ENCODE peak calls at places on chromosomes 3 and 15, in five cellular contexts. Q is NCI-H146, F is OCI-LY7, U is K562, J is ELR. O is an unnamed sample.

GRCh38 chr3:156665296-156665695 is 9.1 kb upstream of the TIPARP start:
- DNase-seq in Q (no peak), F (no peak), U (no peak), J (peak; percentile 74), O (no peak)

GRCh38 chr15:99631256-99631655 is 65.5 kb downstream of the MEF2A start:
- DNase-seq in Q (no peak), F (peak; percentile 77), U (no peak), J (no peak), O (no peak)

GRCh38 chr15:81410318-81410753 is 36.3 kb upstream of the TMC3 start:
- DNase-seq in Q (peak; percentile 63), F (peak; percentile 60), U (no peak), J (peak; percentile 60), O (no peak)

GRCh38 chr15:41869770-41870688 is 23.8 kb downstream of the SPTBN5 start:
- DNase-seq in Q (no peak), F (no peak), U (no peak), J (no peak), O (no peak)

GRCh38 chr3:178826437-178827010 is 245.1 kb downstream of the ZMAT3 start:
- DNase-seq in Q (no peak), F (no peak), U (no peak), J (no peak), O (no peak)

GRCh38 chr3:188884299-188885043 is 287.3 kb upstream of the TPRG1 start:
- DNase-seq in Q (no peak), F (no peak), U (no peak), J (no peak), O (no peak)

GRCh38 chr3:129794319-129795201 is 99.0 kb downstream of the TMCC1 start:
- DNase-seq in Q (peak; percentile 96), F (peak; percentile 29), U (peak; percentile 7), J (peak; percentile 43), O (peak; percentile 56)

GRCh38 chr3:46300461-46300789 is 53.5 kb upstream of the CCR2 start:
- DNase-seq in Q (no peak), F (no peak), U (no peak), J (no peak), O (no peak)

GRCh38 chr15:32042269-32042996 is 12.1 kb downstream of the CHRNA7 start:
- DNase-seq in Q (no peak), F (no peak), U (no peak), J (peak; percentile 8), O (no peak)

GRCh38 chr3:49273825-49274532 is 3.1 kb downstream of the C3orf62 start:
- DNase-seq in Q (no peak), F (no peak), U (no peak), J (no peak), O (no peak)

GRCh38 chr3:2579206-2579605 is 480.5 kb downstream of the CNTN4 start:
- DNase-seq in Q (no peak), F (no peak), U (no peak), J (no peak), O (no peak)

GRCh38 chr3:105806361-105806760 is 62.5 kb downstream of the CBLB start:
- DNase-seq in Q (no peak), F (no peak), U (peak; percentile 20), J (peak; percentile 82), O (no peak)

GRCh38 chr15:58066042-58066867 is 744 bp upstream of the ALDH1A2 start:
- DNase-seq in Q (no peak), F (peak; percentile 9), U (peak; percentile 78), J (peak; percentile 60), O (peak; percentile 88)

GRCh38 chr3:129207347-129207947 is 23.8 kb upstream of the CNBP start:
- DNase-seq in Q (no peak), F (no peak), U (no peak), J (no peak), O (no peak)

GRCh38 chr3:54870423-54870822 is 57.4 kb downstream of the LRTM1 start:
- DNase-seq in Q (peak; percentile 25), F (peak; percentile 10), U (peak; percentile 7), J (peak; percentile 97), O (no peak)

GRCh38 chr3:13007251-13007941 is 65.8 kb downstream of the IQSEC1 start:
- DNase-seq in Q (no peak), F (no peak), U (peak; percentile 52), J (no peak), O (no peak)

GRCh38 chr3:123610331-123610730 is 25.5 kb upstream of the HACD2 start:
- DNase-seq in Q (no peak), F (peak; percentile 78), U (no peak), J (no peak), O (peak; percentile 63)

GRCh38 chr3:160225181-160226025 is at the start of gene C3orf80:
- DNase-seq in Q (peak; percentile 89), F (peak; percentile 30), U (peak; percentile 58), J (peak; percentile 67), O (peak; percentile 78)

GRCh38 chr3:128466840-128467541 is at the start of gene DNAJB8:
- DNase-seq in Q (no peak), F (no peak), U (peak; percentile 37), J (no peak), O (no peak)

GRCh38 chr15:34914316-34914715 is 55.2 kb downstream of the AQR start:
- DNase-seq in Q (no peak), F (no peak), U (no peak), J (no peak), O (no peak)

GRCh38 chr3:22159004-22159695 is 408.1 kb upstream of the ZNF385D start:
- DNase-seq in Q (no peak), F (no peak), U (no peak), J (no peak), O (no peak)

GRCh38 chr3:39108309-39108708 is 829 bp downstream of the TTC21A start:
- DNase-seq in Q (no peak), F (peak; percentile 93), U (no peak), J (no peak), O (no peak)

GRCh38 chr15:38144921-38145320 is 107.7 kb upstream of the SPRED1 start:
- DNase-seq in Q (no peak), F (no peak), U (no peak), J (peak; percentile 57), O (no peak)

GRCh38 chr15:68536331-68537095 is 42.3 kb upstream of the CORO2B start:
- DNase-seq in Q (no peak), F (no peak), U (no peak), J (peak; percentile 69), O (no peak)

GRCh38 chr3:167743799-167744198 is 8.3 kb downstream of the SERPINI1 start:
- DNase-seq in Q (no peak), F (no peak), U (no peak), J (peak; percentile 48), O (no peak)

GRCh38 chr3:11820540-11821041 is 26.1 kb downstream of the TAMM41 start:
- DNase-seq in Q (no peak), F (no peak), U (no peak), J (peak; percentile 55), O (no peak)

GRCh38 chr3:101695779-101696372 is 9.4 kb upstream of the RPL24 start:
- DNase-seq in Q (no peak), F (peak; percentile 81), U (peak; percentile 8), J (peak; percentile 82), O (no peak)

GRCh38 chr15:63065262-63066234 is 23.0 kb downstream of the TPM1 start:
- DNase-seq in Q (no peak), F (peak; percentile 11), U (no peak), J (peak; percentile 41), O (no peak)

GRCh38 chr15:31016446-31016915 is 25.1 kb upstream of the MTMR10 start:
- DNase-seq in Q (peak; percentile 2), F (no peak), U (no peak), J (peak; percentile 37), O (no peak)

GRCh38 chr15:72982750-72983149 is 69.5 kb upstream of the NEO1 start:
- DNase-seq in Q (no peak), F (no peak), U (no peak), J (no peak), O (no peak)

GRCh38 chr15:92576597-92577200 is 78.9 kb downstream of the FAM174B start:
- DNase-seq in Q (no peak), F (no peak), U (no peak), J (no peak), O (no peak)

GRCh38 chr15:80996247-80996646 is 4.5 kb upstream of the TLNRD1 start:
- DNase-seq in Q (peak; percentile 5), F (peak; percentile 49), U (peak; percentile 29), J (peak; percentile 40), O (no peak)

GRCh38 chr15:99974246-99974645 is 241.0 kb upstream of the LYSMD4 start:
- DNase-seq in Q (no peak), F (no peak), U (no peak), J (no peak), O (no peak)

GRCh38 chr3:57793737-57794187 is 37.7 kb downstream of the SLMAP start:
- DNase-seq in Q (no peak), F (no peak), U (no peak), J (peak; percentile 42), O (no peak)

GRCh38 chr3:124407260-124407659 is 323.0 kb upstream of the UMPS start:
- DNase-seq in Q (no peak), F (no peak), U (no peak), J (peak; percentile 9), O (no peak)

GRCh38 chr3:103440539-103441113 is 1005.8 kb downstream of the ZPLD1 start:
- DNase-seq in Q (no peak), F (peak; percentile 2), U (no peak), J (peak; percentile 57), O (no peak)

O was measured in glutamatergic neuron.